ENCODE peak calls at places on chromosomes 13 and 19, in ten cellular contexts. One of them, this sample, is unnamed.

GRCh38 chr13:24281188-24282008 is 28.0 kb upstream of the C1QTNF9 start:
- DNase-seq in cardiac muscle cell: no peak
- DNase-seq in naive thymus-derived CD4-positive, alpha-beta T cell: no peak
- DNase-seq in fibroblast of lung: no peak
- DNase-seq in aorta: peak; percentile 60
- DNase-seq in SK-N-SH: no peak
- DNase-seq in GM23248: no peak
- DNase-seq in RWPE2: no peak
- DNase-seq in CD4-positive, alpha-beta T cell: no peak
- DNase-seq in ascending aorta: no peak
- DNase-seq in this sample: no peak

GRCh38 chr13:54750521-54750920 is 1721.9 kb downstream of the OLFM4 start:
- DNase-seq in cardiac muscle cell: peak; percentile 6
- DNase-seq in naive thymus-derived CD4-positive, alpha-beta T cell: no peak
- DNase-seq in fibroblast of lung: no peak
- DNase-seq in aorta: no peak
- DNase-seq in SK-N-SH: no peak
- DNase-seq in GM23248: no peak
- DNase-seq in RWPE2: no peak
- DNase-seq in CD4-positive, alpha-beta T cell: no peak
- DNase-seq in ascending aorta: no peak
- DNase-seq in this sample: no peak

GRCh38 chr13:40047322-40047771 is 391.9 kb downstream of the COG6 start:
- DNase-seq in cardiac muscle cell: no peak
- DNase-seq in naive thymus-derived CD4-positive, alpha-beta T cell: no peak
- DNase-seq in fibroblast of lung: no peak
- DNase-seq in aorta: no peak
- DNase-seq in SK-N-SH: no peak
- DNase-seq in GM23248: no peak
- DNase-seq in RWPE2: no peak
- DNase-seq in CD4-positive, alpha-beta T cell: no peak
- DNase-seq in ascending aorta: no peak
- DNase-seq in this sample: no peak

GRCh38 chr19:46704379-46705076 is 12.4 kb downstream of the PRKD2 start:
- DNase-seq in cardiac muscle cell: peak; percentile 72
- DNase-seq in naive thymus-derived CD4-positive, alpha-beta T cell: peak; percentile 73
- DNase-seq in fibroblast of lung: peak; percentile 30
- DNase-seq in aorta: peak; percentile 95
- DNase-seq in SK-N-SH: peak; percentile 83
- DNase-seq in GM23248: peak; percentile 50
- DNase-seq in RWPE2: no peak
- DNase-seq in CD4-positive, alpha-beta T cell: peak; percentile 94
- DNase-seq in ascending aorta: peak; percentile 82
- DNase-seq in this sample: no peak

GRCh38 chr19:36441339-36441738 is 22.9 kb upstream of the ZFP82 start:
- DNase-seq in cardiac muscle cell: no peak
- DNase-seq in naive thymus-derived CD4-positive, alpha-beta T cell: no peak
- DNase-seq in fibroblast of lung: no peak
- DNase-seq in aorta: no peak
- DNase-seq in SK-N-SH: no peak
- DNase-seq in GM23248: no peak
- DNase-seq in RWPE2: no peak
- DNase-seq in CD4-positive, alpha-beta T cell: no peak
- DNase-seq in ascending aorta: no peak
- DNase-seq in this sample: no peak

GRCh38 chr13:109465151-109465550 is 321.2 kb downstream of the IRS2 start:
- DNase-seq in cardiac muscle cell: no peak
- DNase-seq in naive thymus-derived CD4-positive, alpha-beta T cell: no peak
- DNase-seq in fibroblast of lung: peak; percentile 81
- DNase-seq in aorta: no peak
- DNase-seq in SK-N-SH: no peak
- DNase-seq in GM23248: peak; percentile 20
- DNase-seq in RWPE2: no peak
- DNase-seq in CD4-positive, alpha-beta T cell: no peak
- DNase-seq in ascending aorta: no peak
- DNase-seq in this sample: no peak

GRCh38 chr13:76512676-76513277 is 373.4 kb downstream of the KCTD12 start:
- DNase-seq in cardiac muscle cell: no peak
- DNase-seq in naive thymus-derived CD4-positive, alpha-beta T cell: no peak
- DNase-seq in fibroblast of lung: peak; percentile 97
- DNase-seq in aorta: no peak
- DNase-seq in SK-N-SH: peak; percentile 11
- DNase-seq in GM23248: peak; percentile 68
- DNase-seq in RWPE2: no peak
- DNase-seq in CD4-positive, alpha-beta T cell: no peak
- DNase-seq in ascending aorta: no peak
- DNase-seq in this sample: peak; percentile 14

GRCh38 chr19:44839272-44839671 is 6.8 kb upstream of the NECTIN2 start:
- DNase-seq in cardiac muscle cell: no peak
- DNase-seq in naive thymus-derived CD4-positive, alpha-beta T cell: no peak
- DNase-seq in fibroblast of lung: no peak
- DNase-seq in aorta: no peak
- DNase-seq in SK-N-SH: no peak
- DNase-seq in GM23248: no peak
- DNase-seq in RWPE2: no peak
- DNase-seq in CD4-positive, alpha-beta T cell: no peak
- DNase-seq in ascending aorta: no peak
- DNase-seq in this sample: no peak

GRCh38 chr13:108342369-108343289 is 73.1 kb downstream of the TNFSF13B start:
- DNase-seq in cardiac muscle cell: peak; percentile 60
- DNase-seq in naive thymus-derived CD4-positive, alpha-beta T cell: peak; percentile 39
- DNase-seq in fibroblast of lung: peak; percentile 53
- DNase-seq in aorta: no peak
- DNase-seq in SK-N-SH: peak; percentile 23
- DNase-seq in GM23248: peak; percentile 55
- DNase-seq in RWPE2: no peak
- DNase-seq in CD4-positive, alpha-beta T cell: no peak
- DNase-seq in ascending aorta: no peak
- DNase-seq in this sample: peak; percentile 2

GRCh38 chr19:13902993-13903555 is 2.8 kb downstream of the BRME1 start:
- DNase-seq in cardiac muscle cell: no peak
- DNase-seq in naive thymus-derived CD4-positive, alpha-beta T cell: no peak
- DNase-seq in fibroblast of lung: no peak
- DNase-seq in aorta: no peak
- DNase-seq in SK-N-SH: peak; percentile 59
- DNase-seq in GM23248: peak; percentile 13
- DNase-seq in RWPE2: no peak
- DNase-seq in CD4-positive, alpha-beta T cell: no peak
- DNase-seq in ascending aorta: no peak
- DNase-seq in this sample: no peak

GRCh38 chr19:17989425-17990094 is 18.4 kb upstream of the ARRDC2 start:
- DNase-seq in cardiac muscle cell: no peak
- DNase-seq in naive thymus-derived CD4-positive, alpha-beta T cell: no peak
- DNase-seq in fibroblast of lung: no peak
- DNase-seq in aorta: no peak
- DNase-seq in SK-N-SH: no peak
- DNase-seq in GM23248: no peak
- DNase-seq in RWPE2: no peak
- DNase-seq in CD4-positive, alpha-beta T cell: no peak
- DNase-seq in ascending aorta: no peak
- DNase-seq in this sample: no peak

GRCh38 chr13:74891610-74892009 is 590.4 kb downstream of the TBC1D4 start:
- DNase-seq in cardiac muscle cell: no peak
- DNase-seq in naive thymus-derived CD4-positive, alpha-beta T cell: no peak
- DNase-seq in fibroblast of lung: peak; percentile 58
- DNase-seq in aorta: no peak
- DNase-seq in SK-N-SH: no peak
- DNase-seq in GM23248: peak; percentile 15
- DNase-seq in RWPE2: no peak
- DNase-seq in CD4-positive, alpha-beta T cell: no peak
- DNase-seq in ascending aorta: no peak
- DNase-seq in this sample: no peak

GRCh38 chr13:42055500-42056085 is 7.1 kb downstream of the DGKH start:
- DNase-seq in cardiac muscle cell: no peak
- DNase-seq in naive thymus-derived CD4-positive, alpha-beta T cell: no peak
- DNase-seq in fibroblast of lung: no peak
- DNase-seq in aorta: no peak
- DNase-seq in SK-N-SH: no peak
- DNase-seq in GM23248: no peak
- DNase-seq in RWPE2: no peak
- DNase-seq in CD4-positive, alpha-beta T cell: no peak
- DNase-seq in ascending aorta: no peak
- DNase-seq in this sample: no peak

GRCh38 chr13:113758651-113759524 is at the start of gene TMEM255B:
- DNase-seq in cardiac muscle cell: peak; percentile 88
- DNase-seq in naive thymus-derived CD4-positive, alpha-beta T cell: peak; percentile 69
- DNase-seq in fibroblast of lung: peak; percentile 62
- DNase-seq in aorta: peak; percentile 97
- DNase-seq in SK-N-SH: peak; percentile 98
- DNase-seq in GM23248: peak; percentile 84
- DNase-seq in RWPE2: no peak
- DNase-seq in CD4-positive, alpha-beta T cell: peak; percentile 55
- DNase-seq in ascending aorta: peak; percentile 92
- DNase-seq in this sample: no peak

GRCh38 chr19:344625-345319 is at the start of gene MIER2:
- DNase-seq in cardiac muscle cell: peak; percentile 86
- DNase-seq in naive thymus-derived CD4-positive, alpha-beta T cell: peak; percentile 80
- DNase-seq in fibroblast of lung: peak; percentile 76
- DNase-seq in aorta: peak; percentile 94
- DNase-seq in SK-N-SH: peak; percentile 99
- DNase-seq in GM23248: peak; percentile 87
- DNase-seq in RWPE2: peak; percentile 67
- DNase-seq in CD4-positive, alpha-beta T cell: peak; percentile 88
- DNase-seq in ascending aorta: peak; percentile 91
- DNase-seq in this sample: no peak

GRCh38 chr19:16244091-16244490 is 46.4 kb downstream of the AP1M1 start:
- DNase-seq in cardiac muscle cell: no peak
- DNase-seq in naive thymus-derived CD4-positive, alpha-beta T cell: peak; percentile 39
- DNase-seq in fibroblast of lung: peak; percentile 74
- DNase-seq in aorta: no peak
- DNase-seq in SK-N-SH: no peak
- DNase-seq in GM23248: peak; percentile 57
- DNase-seq in RWPE2: no peak
- DNase-seq in CD4-positive, alpha-beta T cell: no peak
- DNase-seq in ascending aorta: no peak
- DNase-seq in this sample: no peak

GRCh38 chr19:16402076-16402475 is 69.7 kb downstream of the EPS15L1 start:
- DNase-seq in cardiac muscle cell: no peak
- DNase-seq in naive thymus-derived CD4-positive, alpha-beta T cell: no peak
- DNase-seq in fibroblast of lung: no peak
- DNase-seq in aorta: no peak
- DNase-seq in SK-N-SH: no peak
- DNase-seq in GM23248: no peak
- DNase-seq in RWPE2: no peak
- DNase-seq in CD4-positive, alpha-beta T cell: no peak
- DNase-seq in ascending aorta: no peak
- DNase-seq in this sample: no peak

GRCh38 chr13:52405369-52405766 is 604 bp downstream of the THSD1 start:
- DNase-seq in cardiac muscle cell: no peak
- DNase-seq in naive thymus-derived CD4-positive, alpha-beta T cell: no peak
- DNase-seq in fibroblast of lung: no peak
- DNase-seq in aorta: no peak
- DNase-seq in SK-N-SH: peak; percentile 41
- DNase-seq in GM23248: peak; percentile 42
- DNase-seq in RWPE2: no peak
- DNase-seq in CD4-positive, alpha-beta T cell: no peak
- DNase-seq in ascending aorta: no peak
- DNase-seq in this sample: no peak
- H3K27ac ChIP-seq in cardiac muscle cell: no peak overlapping the region
- H3K27ac ChIP-seq in naive thymus-derived CD4-positive, alpha-beta T cell: no peak overlapping the region
- H3K27ac ChIP-seq in fibroblast of lung: peak overlapping the region; percentile 58
- H3K27ac ChIP-seq in aorta: no peak overlapping the region
- H3K27ac ChIP-seq in SK-N-SH: no peak overlapping the region
- H3K27ac ChIP-seq in GM23248: no peak overlapping the region
- H3K27ac ChIP-seq in RWPE2: peak overlapping the region; percentile 56
- H3K27ac ChIP-seq in CD4-positive, alpha-beta T cell: no peak overlapping the region
- H3K27ac ChIP-seq in ascending aorta: no peak overlapping the region
- H3K27ac ChIP-seq in this sample: peak overlapping the region; percentile 32

GRCh38 chr13:30734434-30734833 is 909 bp upstream of the ALOX5AP start:
- DNase-seq in cardiac muscle cell: no peak
- DNase-seq in naive thymus-derived CD4-positive, alpha-beta T cell: no peak
- DNase-seq in fibroblast of lung: peak; percentile 30
- DNase-seq in aorta: no peak
- DNase-seq in SK-N-SH: no peak
- DNase-seq in GM23248: peak; percentile 73
- DNase-seq in RWPE2: peak; percentile 74
- DNase-seq in CD4-positive, alpha-beta T cell: no peak
- DNase-seq in ascending aorta: no peak
- DNase-seq in this sample: no peak
- H3K27ac ChIP-seq in cardiac muscle cell: no peak overlapping the region
- H3K27ac ChIP-seq in naive thymus-derived CD4-positive, alpha-beta T cell: no peak overlapping the region
- H3K27ac ChIP-seq in fibroblast of lung: no peak overlapping the region
- H3K27ac ChIP-seq in aorta: no peak overlapping the region
- H3K27ac ChIP-seq in SK-N-SH: no peak overlapping the region
- H3K27ac ChIP-seq in GM23248: no peak overlapping the region
- H3K27ac ChIP-seq in RWPE2: peak overlapping the region; percentile 67
- H3K27ac ChIP-seq in CD4-positive, alpha-beta T cell: no peak overlapping the region
- H3K27ac ChIP-seq in ascending aorta: no peak overlapping the region
- H3K27ac ChIP-seq in this sample: peak overlapping the region; percentile 77

DNA sequence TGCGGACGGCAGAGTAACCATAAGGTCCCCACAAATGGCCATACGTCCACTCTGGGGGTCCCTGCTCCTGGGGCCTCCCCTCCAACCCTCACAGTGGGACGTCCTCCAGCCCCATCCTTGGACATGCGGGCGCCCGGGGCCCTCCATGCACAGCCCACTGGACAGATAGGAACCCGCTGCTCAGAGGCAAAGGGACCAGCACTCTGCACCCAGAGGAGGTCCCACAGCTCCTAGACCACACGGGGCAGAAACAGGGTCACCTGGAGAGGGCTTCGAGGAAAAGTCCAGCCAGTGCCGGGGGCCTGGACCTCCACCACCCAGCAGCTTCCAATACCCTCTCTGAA is 11.1 kb downstream of the REXO1 start:
- DNase-seq in cardiac muscle cell: no peak
- DNase-seq in naive thymus-derived CD4-positive, alpha-beta T cell: no peak
- DNase-seq in fibroblast of lung: no peak
- DNase-seq in aorta: no peak
- DNase-seq in SK-N-SH: peak; percentile 55
- DNase-seq in GM23248: no peak
- DNase-seq in RWPE2: no peak
- DNase-seq in CD4-positive, alpha-beta T cell: no peak
- DNase-seq in ascending aorta: no peak
- DNase-seq in this sample: no peak
- H3K27ac ChIP-seq in cardiac muscle cell: no peak overlapping the region
- H3K27ac ChIP-seq in naive thymus-derived CD4-positive, alpha-beta T cell: no peak overlapping the region
- H3K27ac ChIP-seq in fibroblast of lung: no peak overlapping the region
- H3K27ac ChIP-seq in aorta: no peak overlapping the region
- H3K27ac ChIP-seq in SK-N-SH: no peak overlapping the region
- H3K27ac ChIP-seq in GM23248: no peak overlapping the region
- H3K27ac ChIP-seq in RWPE2: no peak overlapping the region
- H3K27ac ChIP-seq in CD4-positive, alpha-beta T cell: no peak overlapping the region
- H3K27ac ChIP-seq in ascending aorta: no peak overlapping the region
- H3K27ac ChIP-seq in this sample: no peak overlapping the region

DNA sequence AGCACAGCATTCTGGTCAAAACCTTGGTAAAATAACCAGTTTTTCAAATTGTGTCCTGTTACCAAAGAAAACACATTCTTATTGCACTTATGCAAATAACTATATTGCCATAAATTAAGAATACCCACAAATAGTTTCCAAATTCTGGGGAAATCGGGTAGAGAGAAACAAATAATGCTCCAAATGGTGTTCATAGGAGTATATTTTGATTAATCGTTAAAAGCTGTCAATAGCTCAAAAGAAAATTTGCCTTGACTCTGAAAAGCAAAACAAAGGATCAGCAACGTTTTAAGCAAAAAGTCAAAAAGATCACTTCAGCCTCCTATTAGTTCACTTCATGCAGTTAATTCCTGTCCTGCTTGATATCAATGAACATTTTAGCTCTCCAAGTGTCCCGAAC is 22.2 kb upstream of the CEACAM21 start:
- DNase-seq in cardiac muscle cell: no peak
- DNase-seq in naive thymus-derived CD4-positive, alpha-beta T cell: no peak
- DNase-seq in fibroblast of lung: no peak
- DNase-seq in aorta: no peak
- DNase-seq in SK-N-SH: no peak
- DNase-seq in GM23248: no peak
- DNase-seq in RWPE2: no peak
- DNase-seq in CD4-positive, alpha-beta T cell: no peak
- DNase-seq in ascending aorta: no peak
- DNase-seq in this sample: no peak
- H3K27ac ChIP-seq in cardiac muscle cell: no peak overlapping the region
- H3K27ac ChIP-seq in naive thymus-derived CD4-positive, alpha-beta T cell: peak overlapping the region; percentile 88
- H3K27ac ChIP-seq in fibroblast of lung: no peak overlapping the region
- H3K27ac ChIP-seq in aorta: no peak overlapping the region
- H3K27ac ChIP-seq in SK-N-SH: no peak overlapping the region
- H3K27ac ChIP-seq in GM23248: no peak overlapping the region
- H3K27ac ChIP-seq in RWPE2: no peak overlapping the region
- H3K27ac ChIP-seq in CD4-positive, alpha-beta T cell: peak overlapping the region; percentile 62
- H3K27ac ChIP-seq in ascending aorta: no peak overlapping the region
- H3K27ac ChIP-seq in this sample: no peak overlapping the region

This sample was measured in epithelial cell of prostate.